ENCODE peak calls at places on chromosomes 5 and 9, in ten cellular contexts. W is SK-N-SH, J is upper lobe of left lung, Q is Panc1, N is sigmoid colon, F is transverse colon, P is GM23338, B is suprapubic skin, L is spleen, I is prostate gland. R is an unnamed sample.

GRCh38 chr5:86461169-86461956 is 156.4 kb upstream of the COX7C start:
- DNase-seq in I (no peak), J (no peak), W (no peak), N (no peak), L (no peak), P (no peak), B (no peak), F (no peak), Q (no peak), R (no peak)

GRCh38 chr5:124007675-124008398 is 495.9 kb downstream of the CSNK1G3 start:
- DNase-seq in W (no peak), Q (no peak), P (peak), B (no peak), J (no peak), N (no peak), L (no peak), I (no peak), F (no peak), R (no peak)

GRCh38 chr9:87189006-87189405 is 241.7 kb upstream of the GAS1 start:
- DNase-seq in I (no peak), Q (no peak), N (no peak), B (no peak), J (no peak), P (no peak), L (no peak), W (no peak), F (no peak), R (no peak)

GRCh38 chr5:140978260-140978659 is 12.0 kb downstream of the PCDHAC2 start:
- DNase-seq in L (peak), N (no peak), J (no peak), F (no peak), P (no peak), Q (no peak), W (peak), I (no peak), B (no peak), R (no peak)

GRCh38 chr5:77181596-77182304 is 28.7 kb upstream of the PDE8B start:
- DNase-seq in Q (no peak), F (no peak), N (no peak), L (no peak), B (no peak), I (no peak), W (no peak), P (no peak), J (peak), R (no peak)

GRCh38 chr5:123755587-123756324 is 243.8 kb downstream of the CSNK1G3 start:
- DNase-seq in N (no peak), L (no peak), Q (no peak), B (no peak), I (no peak), W (peak), J (no peak), P (no peak), F (no peak), R (no peak)

GRCh38 chr5:107805166-107805565 is 134.4 kb upstream of the EFNA5 start:
- DNase-seq in W (no peak), J (no peak), B (no peak), P (no peak), F (no peak), N (no peak), L (no peak), Q (no peak), I (no peak), R (no peak)

GRCh38 chr9:132129535-132129934 is 32.3 kb upstream of the NTNG2 start:
- DNase-seq in L (peak), P (no peak), J (no peak), F (no peak), N (no peak), Q (no peak), I (no peak), W (no peak), B (no peak), R (no peak)

GRCh38 chr9:70121818-70122436 is 78.3 kb downstream of the MAMDC2 start:
- DNase-seq in B (no peak), P (no peak), N (no peak), W (no peak), F (no peak), Q (no peak), L (no peak), I (no peak), J (no peak), R (no peak)

GRCh38 chr5:107542831-107543231 is 127.9 kb downstream of the EFNA5 start:
- DNase-seq in I (peak), N (peak), W (no peak), L (no peak), Q (no peak), P (no peak), J (no peak), F (peak), B (peak), R (peak)

GRCh38 chr5:138179277-138179857 is 455 bp downstream of the KIF20A start:
- DNase-seq in I (no peak), N (no peak), J (no peak), P (peak), F (no peak), L (no peak), W (peak), Q (no peak), B (no peak), R (no peak)

GRCh38 chr5:116032094-116032517 is at the start of gene ARL14EPL:
- DNase-seq in N (no peak), F (no peak), W (peak), P (peak), Q (peak), J (no peak), B (no peak), L (no peak), I (no peak), R (peak)

GRCh38 chr5:38456657-38457056 is 99.8 kb downstream of the LIFR start:
- DNase-seq in F (no peak), I (no peak), B (no peak), L (no peak), N (no peak), P (no peak), W (peak), J (no peak), Q (no peak), R (no peak)

GRCh38 chr9:107932036-107932435 is 442.5 kb upstream of the KLF4 start:
- DNase-seq in F (no peak), I (no peak), W (no peak), P (no peak), Q (no peak), N (no peak), B (no peak), J (no peak), L (no peak), R (no peak)

GRCh38 chr5:14174235-14174636 is 31.1 kb downstream of the TRIO start:
- DNase-seq in I (no peak), Q (no peak), J (no peak), P (peak), B (no peak), F (no peak), W (peak), L (no peak), N (no peak), R (no peak)

GRCh38 chr9:88387035-88387732 is 1.1 kb upstream of the SPIN1 start:
- DNase-seq in I (peak), F (peak), P (no peak), N (peak), B (no peak), Q (no peak), L (peak), W (no peak), J (peak), R (peak)

GRCh38 chr9:69798737-69799136 is 21.9 kb upstream of the CFAP95 start:
- DNase-seq in J (no peak), W (no peak), L (no peak), I (no peak), P (no peak), B (no peak), F (no peak), N (no peak), Q (no peak), R (no peak)

GRCh38 chr5:32790411-32790951 is 79.4 kb downstream of the NPR3 start:
- DNase-seq in I (no peak), F (no peak), W (no peak), P (no peak), Q (no peak), B (no peak), N (no peak), L (no peak), J (no peak), R (no peak)

GRCh38 chr9:118268046-118268445 is 563.8 kb downstream of the TLR4 start:
- DNase-seq in J (no peak), N (no peak), P (no peak), L (no peak), F (no peak), B (no peak), Q (no peak), I (no peak), W (no peak), R (no peak)

GRCh38 chr9:93246526-93246925 is 62.6 kb downstream of the WNK2 start:
- DNase-seq in L (no peak), N (no peak), P (no peak), B (no peak), F (no peak), I (no peak), J (no peak), Q (no peak), W (no peak), R (no peak)
- TF ChIP-seq POLR2AphosphoS5 in L (no peak), N (no peak), P (no peak), B (no peak), F (no peak), I (no peak), J (no peak), Q (no peak), W (no peak), R (no peak)

GRCh38 chr9:129182625-129183494 is 4.8 kb upstream of the IER5L start:
- DNase-seq in P (peak), I (no peak), N (no peak), W (peak), Q (no peak), B (no peak), L (no peak), F (peak), J (no peak), R (no peak)
- TF ChIP-seq CTCF in P (peak), I (peak), N (no peak), W (peak), Q (no peak), B (peak), L (peak), F (peak), J (peak), R (no peak)

GRCh38 chr9:121878208-121878835 is 214.8 kb downstream of the TTLL11 start:
- DNase-seq in P (no peak), Q (no peak), J (no peak), B (no peak), F (no peak), N (no peak), W (no peak), L (no peak), I (no peak), R (no peak)
- TF ChIP-seq POLR2AphosphoS5 in P (no peak), Q (no peak), J (no peak), B (no peak), F (no peak), N (no peak), W (no peak), L (no peak), I (no peak), R (no peak)

GRCh38 chr5:171342362-171343111 is 33.5 kb downstream of the TLX3 start:
- DNase-seq in B (no peak), F (peak), P (peak), I (no peak), L (peak), Q (peak), N (no peak), W (peak), J (peak), R (peak)
- TF ChIP-seq CTCF in B (peak), F (peak), P (peak), I (peak), L (peak), Q (peak), N (peak), W (peak), J (peak), R (peak)

GRCh38 chr5:175842947-175843793 is 28.2 kb upstream of the CPLX2 start:
- DNase-seq in B (no peak), W (peak), N (no peak), L (no peak), Q (no peak), J (no peak), F (no peak), P (no peak), I (no peak), R (no peak)
- TF ChIP-seq POLR2AphosphoS5 in B (no peak), W (no peak), N (no peak), L (no peak), Q (no peak), J (no peak), F (no peak), P (no peak), I (no peak), R (no peak)

GRCh38 chr5:176574297-176574591 is 25.1 kb downstream of the CDHR2 start:
- DNase-seq in B (no peak), P (no peak), I (no peak), W (no peak), J (no peak), Q (no peak), F (no peak), L (no peak), N (no peak), R (no peak)
- TF ChIP-seq CTCF in B (no peak), P (peak), I (no peak), W (no peak), J (no peak), Q (peak), F (no peak), L (peak), N (no peak), R (no peak)

DNA sequence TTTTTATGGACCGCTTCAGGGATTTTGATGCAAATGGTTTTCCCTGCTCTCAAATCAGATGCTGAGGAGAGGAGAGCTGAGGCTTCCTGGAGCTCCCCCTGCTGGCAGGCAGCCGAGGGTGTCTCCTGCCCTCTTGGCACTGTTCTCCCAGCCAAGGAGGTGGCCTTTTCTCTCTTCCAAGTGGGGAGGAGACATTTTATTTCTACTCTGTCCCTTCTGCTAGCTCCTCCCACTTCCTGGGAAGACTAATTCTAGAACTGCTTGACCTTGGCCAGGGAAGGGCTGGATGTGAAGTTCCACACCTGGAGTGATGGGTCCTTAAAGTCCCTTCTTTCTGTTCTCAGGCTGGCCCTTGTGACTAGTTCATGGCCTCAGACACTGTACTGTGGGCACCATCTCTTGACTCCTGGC is 31.8 kb downstream of the PTPA start:
- DNase-seq in W (peak), J (peak), L (peak), F (peak), I (peak), B (peak), Q (peak), N (peak), P (peak), R (peak)
- TF ChIP-seq POLR2AphosphoS5 in W (no peak), J (no peak), L (peak), F (peak), I (peak), B (peak), Q (no peak), N (peak), P (no peak), R (peak)

DNA sequence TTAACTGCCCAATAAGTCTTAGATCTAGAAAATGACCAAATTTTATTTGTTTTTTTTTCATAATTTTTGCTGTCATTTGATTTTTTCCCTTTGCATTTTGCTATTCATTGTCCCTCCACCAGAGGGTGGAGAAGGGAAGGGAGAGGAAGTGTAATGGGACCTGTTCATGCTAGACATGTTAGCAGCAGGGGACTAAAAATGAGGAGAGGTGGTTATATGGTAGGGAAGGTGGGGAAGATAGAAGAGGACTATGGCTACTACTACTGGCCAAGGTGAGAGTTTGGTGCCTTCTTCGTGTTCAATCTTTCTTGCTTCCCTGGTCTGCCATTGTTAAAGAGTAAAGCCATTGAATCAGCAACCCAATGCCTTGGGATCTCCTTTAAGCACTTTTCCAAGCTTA is 6.4 kb downstream of the GRIA1 start:
- DNase-seq in J (no peak), N (no peak), Q (peak), F (no peak), W (peak), B (no peak), L (no peak), I (no peak), P (peak), R (no peak)
- TF ChIP-seq CTCF in J (peak), N (peak), Q (peak), F (no peak), W (peak), B (peak), L (peak), I (no peak), P (peak), R (peak)